ENCODE peak calls at places on chromosomes 4 and X, in eight cellular contexts. R is Calu3, K is dermis blood vessel endothelial cell, M is GM12864, I is iPS-NIHi11, J is right cardiac atrium, P is fibroblast of mammary gland, Q is GM13976. H is an unnamed sample.

GRCh38 chrX:155094468-155095061 is 23.3 kb downstream of the BRCC3 start:
- DNase-seq in R (peak), K (peak), M (no peak), I (peak), J (no peak), P (peak), Q (peak), H (peak)

GRCh38 chr4:6426571-6427438 is 45.6 kb downstream of the PPP2R2C start:
- DNase-seq in R (no peak), K (no peak), M (no peak), I (no peak), J (no peak), P (no peak), Q (no peak), H (no peak)

GRCh38 chrX:1491851-1492349 is 39.2 kb upstream of the ASMTL start:
- DNase-seq in R (peak), K (peak), M (peak), I (peak), J (no peak), P (no peak), Q (peak), H (no peak)

GRCh38 chr4:10567766-10568165 is 110.5 kb upstream of the ZNF518B start:
- DNase-seq in R (no peak), K (no peak), M (no peak), I (no peak), J (no peak), P (no peak), Q (no peak), H (no peak)

GRCh38 chr4:126046081-126046614 is 731.4 kb downstream of the FAT4 start:
- DNase-seq in R (no peak), K (no peak), M (no peak), I (no peak), J (no peak), P (peak), Q (no peak), H (no peak)

GRCh38 chrX:27309406-27309805 is 153.7 kb downstream of the PPP4R3C start:
- DNase-seq in R (no peak), K (peak), M (no peak), I (no peak), J (no peak), P (no peak), Q (no peak), H (no peak)

GRCh38 chr4:33512397-33512796 is 2731.9 kb downstream of the ARAP2 start:
- DNase-seq in R (no peak), K (no peak), M (no peak), I (no peak), J (no peak), P (no peak), Q (no peak), H (no peak)

GRCh38 chrX:19824603-19825002 is 62.8 kb downstream of the SH3KBP1 start:
- DNase-seq in R (no peak), K (no peak), M (no peak), I (no peak), J (no peak), P (peak), Q (no peak), H (no peak)

GRCh38 chrX:83495882-83496281 is 12.2 kb upstream of the POU3F4 start:
- DNase-seq in R (no peak), K (no peak), M (no peak), I (no peak), J (no peak), P (no peak), Q (no peak), H (no peak)

GRCh38 chrX:8815460-8816065 is 14.4 kb upstream of the FAM9A start:
- DNase-seq in R (peak), K (peak), M (no peak), I (peak), J (no peak), P (peak), Q (peak), H (peak)

GRCh38 chr4:126051709-126052424 is 737.1 kb downstream of the FAT4 start:
- DNase-seq in R (no peak), K (no peak), M (no peak), I (no peak), J (no peak), P (peak), Q (no peak), H (no peak)

GRCh38 chrX:70168238-70169188 is 8.8 kb upstream of the DGAT2L6 start:
- DNase-seq in R (peak), K (peak), M (no peak), I (peak), J (peak), P (peak), Q (no peak), H (no peak)

GRCh38 chrX:74536142-74537010 is 78.0 kb downstream of the RLIM start:
- DNase-seq in R (peak), K (peak), M (no peak), I (peak), J (peak), P (peak), Q (peak), H (peak)

GRCh38 chrX:115561605-115562491 is 874 bp downstream of the PLS3 start:
- DNase-seq in R (peak), K (peak), M (no peak), I (peak), J (peak), P (peak), Q (peak), H (peak)

GRCh38 chr4:37908488-37909343 is 17.8 kb downstream of the TBC1D1 start:
- DNase-seq in R (no peak), K (no peak), M (no peak), I (no peak), J (peak), P (peak), Q (no peak), H (no peak)

GRCh38 chr4:185950891-185951290 is 118.1 kb upstream of the TLR3 start:
- DNase-seq in R (no peak), K (peak), M (no peak), I (no peak), J (no peak), P (peak), Q (no peak), H (no peak)

GRCh38 chr4:103207673-103208072 is 9.5 kb upstream of the CENPE start:
- DNase-seq in R (peak), K (no peak), M (no peak), I (peak), J (no peak), P (peak), Q (no peak), H (no peak)

GRCh38 chr4:6568689-6569332 is 6.2 kb upstream of the MAN2B2 start:
- DNase-seq in R (no peak), K (no peak), M (no peak), I (no peak), J (no peak), P (peak), Q (no peak), H (no peak)

GRCh38 chrX:106752101-106752678 is 25.7 kb downstream of the RNF128 start:
- DNase-seq in R (no peak), K (no peak), M (no peak), I (no peak), J (no peak), P (peak), Q (no peak), H (no peak)

GRCh38 chr4:801436-802124 is 24.3 kb downstream of the CPLX1 start:
- DNase-seq in R (no peak), K (no peak), M (no peak), I (peak), J (no peak), P (no peak), Q (no peak), H (no peak)

GRCh38 chr4:108466936-108467902 is 153.2 kb upstream of the RPL34 start:
- DNase-seq in R (no peak), K (no peak), M (peak), I (no peak), J (no peak), P (peak), Q (peak), H (no peak)

GRCh38 chr4:24601121-24601520 is 16.8 kb upstream of the DHX15 start:
- DNase-seq in R (peak), K (peak), M (no peak), I (no peak), J (no peak), P (no peak), Q (no peak), H (no peak)

GRCh38 chrX:22666441-22666840 is 333.3 kb upstream of the DDX53 start:
- DNase-seq in R (no peak), K (peak), M (no peak), I (peak), J (peak), P (peak), Q (peak), H (peak)

GRCh38 chr4:103075435-103075893 is 1.1 kb downstream of the SLC9B2 start:
- DNase-seq in R (no peak), K (peak), M (no peak), I (no peak), J (no peak), P (peak), Q (no peak), H (no peak)

GRCh38 chr4:68589790-68590189 is 13.7 kb upstream of the UGT2B17 start:
- DNase-seq in R (no peak), K (no peak), M (no peak), I (no peak), J (no peak), P (no peak), Q (no peak), H (no peak)

GRCh38 chrX:103098488-103098887 is 5.5 kb upstream of the NXF3 start:
- DNase-seq in R (no peak), K (no peak), M (no peak), I (no peak), J (no peak), P (no peak), Q (no peak), H (no peak)

GRCh38 chr4:29770627-29771026 is 949.5 kb upstream of the PCDH7 start:
- DNase-seq in R (no peak), K (no peak), M (no peak), I (no peak), J (no peak), P (no peak), Q (no peak), H (no peak)

GRCh38 chr4:99861120-99861905 is 32.9 kb downstream of the LAMTOR3 start:
- DNase-seq in R (no peak), K (no peak), M (no peak), I (no peak), J (no peak), P (no peak), Q (no peak), H (peak)

GRCh38 chr4:148007303-148007702 is 275.4 kb downstream of the ARHGAP10 start:
- DNase-seq in R (no peak), K (peak), M (no peak), I (peak), J (no peak), P (peak), Q (no peak), H (no peak)

GRCh38 chr4:76316131-76316530 is 9.6 kb downstream of the STBD1 start:
- DNase-seq in R (no peak), K (no peak), M (no peak), I (no peak), J (no peak), P (no peak), Q (no peak), H (no peak)

GRCh38 chr4:38940476-38940875 is 72.9 kb downstream of the FAM114A1 start:
- DNase-seq in R (no peak), K (no peak), M (no peak), I (no peak), J (no peak), P (no peak), Q (no peak), H (no peak)

GRCh38 chr4:69727924-69728323 is 32.5 kb downstream of the SULT1B1 start:
- DNase-seq in R (no peak), K (no peak), M (no peak), I (no peak), J (no peak), P (peak), Q (no peak), H (no peak)

GRCh38 chr4:14701389-14701788 is 300.9 kb upstream of the CPEB2 start:
- DNase-seq in R (no peak), K (no peak), M (no peak), I (no peak), J (no peak), P (peak), Q (no peak), H (no peak)

GRCh38 chr4:85725727-85726170 is 250.8 kb downstream of the ARHGAP24 start:
- DNase-seq in R (no peak), K (peak), M (peak), I (no peak), J (peak), P (peak), Q (peak), H (no peak)

GRCh38 chrX:149962859-149963757 is 24.8 kb upstream of the EOLA2 start:
- DNase-seq in R (peak), K (peak), M (no peak), I (peak), J (peak), P (peak), Q (peak), H (no peak)

GRCh38 chrX:69503835-69504625 is at the start of gene NALF2:
- DNase-seq in R (peak), K (peak), M (no peak), I (peak), J (peak), P (peak), Q (peak), H (peak)

GRCh38 chrX:56233682-56234081 is 1.5 kb downstream of the KLF8 start:
- DNase-seq in R (no peak), K (no peak), M (peak), I (peak), J (peak), P (peak), Q (peak), H (no peak)

H was measured in SHP77 treated with DMSO at 0.1 percent for 48 hours.